ENCODE peak calls at places on chromosomes 5 and 9, in six cellular contexts. One of them, this sample, is unnamed.

GRCh38 chr5:37840036-37840909 is at the start of gene GDNF:
- DNase-seq in NCI-H774: no peak
- DNase-seq in RWPE2: no peak
- DNase-seq in T-helper 2 cell: no peak
- DNase-seq in astrocyte of the spinal cord: peak; percentile 62
- DNase-seq in EL: peak; percentile 77
- DNase-seq in this sample: no peak

GRCh38 chr5:78574731-78575161 is 73.8 kb downstream of the LHFPL2 start:
- DNase-seq in T-helper 2 cell: no peak
- DNase-seq in astrocyte of the spinal cord: peak; percentile 56
- DNase-seq in EL: peak; percentile 25
- DNase-seq in RWPE2: no peak
- DNase-seq in NCI-H774: no peak
- DNase-seq in this sample: no peak

GRCh38 chr5:22604711-22605110 is 248.4 kb downstream of the CDH12 start:
- DNase-seq in astrocyte of the spinal cord: no peak
- DNase-seq in T-helper 2 cell: no peak
- DNase-seq in RWPE2: no peak
- DNase-seq in EL: no peak
- DNase-seq in NCI-H774: no peak
- DNase-seq in this sample: no peak

GRCh38 chr5:31495336-31495735 is 36.6 kb downstream of the DROSHA start:
- DNase-seq in astrocyte of the spinal cord: no peak
- DNase-seq in NCI-H774: no peak
- DNase-seq in T-helper 2 cell: no peak
- DNase-seq in RWPE2: no peak
- DNase-seq in EL: no peak
- DNase-seq in this sample: no peak

GRCh38 chr5:14243768-14244167 is 100.6 kb downstream of the TRIO start:
- DNase-seq in EL: no peak
- DNase-seq in RWPE2: no peak
- DNase-seq in T-helper 2 cell: no peak
- DNase-seq in astrocyte of the spinal cord: no peak
- DNase-seq in NCI-H774: no peak
- DNase-seq in this sample: no peak

GRCh38 chr9:95715911-95716435 is 159.5 kb upstream of the ERCC6L2 start:
- DNase-seq in T-helper 2 cell: no peak
- DNase-seq in astrocyte of the spinal cord: no peak
- DNase-seq in EL: no peak
- DNase-seq in NCI-H774: peak; percentile 47
- DNase-seq in RWPE2: no peak
- DNase-seq in this sample: no peak

GRCh38 chr5:86964889-86965288 is 302.8 kb upstream of the RASA1 start:
- DNase-seq in EL: no peak
- DNase-seq in RWPE2: no peak
- DNase-seq in astrocyte of the spinal cord: no peak
- DNase-seq in NCI-H774: no peak
- DNase-seq in T-helper 2 cell: no peak
- DNase-seq in this sample: no peak

GRCh38 chr5:74562116-74562515 is 78.4 kb downstream of the ENC1 start:
- DNase-seq in EL: no peak
- DNase-seq in NCI-H774: no peak
- DNase-seq in RWPE2: no peak
- DNase-seq in T-helper 2 cell: no peak
- DNase-seq in astrocyte of the spinal cord: peak; percentile 19
- DNase-seq in this sample: no peak

GRCh38 chr5:87399720-87400119 is 13.0 kb downstream of the CCNH start:
- DNase-seq in astrocyte of the spinal cord: no peak
- DNase-seq in EL: no peak
- DNase-seq in NCI-H774: no peak
- DNase-seq in T-helper 2 cell: no peak
- DNase-seq in RWPE2: no peak
- DNase-seq in this sample: no peak